ENCODE peak calls at places on chromosomes 4 and X, in nine cellular contexts. F is T-cell; Q is NCI-H2171 treated with DMSO at 0.1 percent for 48 hours; P is nephron progenitor cell; A is omental fat pad; V is NCI-H1092 treated with DMSO at 0.1 percent for 48 hours; W is central memory CD8-positive, alpha-beta T cell; N is stimulated activated CD8-positive, alpha-beta memory T cell treated with anti-CD3 and anti-CD28 coated beads, Interleukin-4, amount 100 ng/mL, for 48 hours; Y is left ventricle myocardium inferior. T is an unnamed sample.

GRCh38 chr4:38503689-38504395 is 160.2 kb upstream of the KLF3 start:
- DNase-seq in P (no peak), N (no peak), Y (no peak), Q (no peak), F (no peak), V (no peak), W (no peak), A (no peak), T (no peak)

GRCh38 chr4:131192318-131192717 is 1956.8 kb upstream of the PCDH10 start:
- DNase-seq in N (no peak), P (no peak), F (no peak), Y (no peak), A (no peak), V (no peak), W (no peak), Q (no peak), T (no peak)

GRCh38 chr4:152537881-152538280 is 2.0 kb upstream of the FBXW7 start:
- DNase-seq in Q (no peak), A (no peak), N (no peak), F (no peak), P (no peak), W (no peak), V (no peak), Y (no peak), T (no peak)

GRCh38 chrX:7120578-7121219 is 26.8 kb upstream of the STS start:
- DNase-seq in F (no peak), P (no peak), N (no peak), Q (no peak), W (no peak), V (peak; percentile 42), Y (no peak), A (no peak), T (peak; percentile 35)

GRCh38 chrX:144918936-144919335 is 328.4 kb upstream of the SPANXN1 start:
- DNase-seq in N (no peak), A (no peak), W (no peak), P (no peak), Y (no peak), Q (no peak), F (no peak), V (no peak), T (no peak)

GRCh38 chrX:106302304-106302703 is 134.2 kb downstream of the PWWP3B start:
- DNase-seq in Q (no peak), A (no peak), V (no peak), Y (no peak), N (no peak), F (no peak), W (no peak), P (no peak), T (no peak)

GRCh38 chr4:159137176-159137575 is 34.3 kb downstream of the RAPGEF2 start:
- DNase-seq in P (no peak), A (no peak), Y (no peak), Q (peak; percentile 3), N (no peak), F (no peak), V (peak; percentile 25), W (no peak), T (no peak)

GRCh38 chrX:53080628-53081580 is 1.3 kb upstream of the TSPYL2 start:
- DNase-seq in Q (no peak), F (no peak), N (no peak), A (no peak), V (no peak), W (no peak), Y (no peak), P (no peak), T (no peak)

GRCh38 chr4:73021634-73022033 is 47.9 kb downstream of the COX18 start:
- DNase-seq in Y (no peak), A (no peak), W (no peak), N (no peak), P (no peak), Q (peak; percentile 24), V (no peak), F (no peak), T (no peak)

GRCh38 chr4:61408163-61408562 is 208.0 kb downstream of the ADGRL3 start:
- DNase-seq in V (no peak), P (no peak), W (no peak), F (no peak), A (no peak), Q (no peak), Y (no peak), N (no peak), T (no peak)

GRCh38 chr4:148431401-148431800 is 10.8 kb downstream of the NR3C2 start:
- DNase-seq in V (no peak), P (no peak), W (no peak), A (no peak), F (no peak), Q (no peak), N (no peak), Y (no peak), T (no peak)

GRCh38 chr4:87209696-87210095 is 10.7 kb downstream of the KLHL8 start:
- DNase-seq in F (peak; percentile 46), P (no peak), Q (no peak), N (no peak), Y (peak; percentile 54), W (no peak), V (no peak), A (no peak), T (no peak)

GRCh38 chr4:67162692-67163091 is 382.6 kb downstream of the CENPC start:
- DNase-seq in Y (no peak), A (no peak), P (no peak), N (no peak), W (no peak), F (no peak), Q (no peak), V (no peak), T (no peak)

GRCh38 chrX:19824603-19825002 is 62.8 kb downstream of the SH3KBP1 start:
- DNase-seq in F (peak; percentile 38), P (no peak), Q (no peak), A (no peak), N (peak; percentile 48), V (no peak), Y (no peak), W (no peak), T (no peak)

GRCh38 chr4:41024556-41025491 is 189.5 kb downstream of the APBB2 start:
- DNase-seq in Y (no peak), A (no peak), W (no peak), Q (peak; percentile 68), V (no peak), F (no peak), P (no peak), N (no peak), T (no peak)

GRCh38 chr4:18020671-18021469 is 685 bp downstream of the LCORL start:
- DNase-seq in F (peak; percentile 42), Y (peak; percentile 69), P (peak; percentile 71), N (peak; percentile 59), A (peak; percentile 32), Q (peak; percentile 51), V (peak; percentile 78), W (no peak), T (peak; percentile 19)

GRCh38 chr4:10175626-10176025 is 59.0 kb upstream of the WDR1 start:
- DNase-seq in Y (no peak), N (no peak), F (no peak), A (no peak), Q (no peak), V (no peak), W (no peak), P (no peak), T (no peak)

GRCh38 chr4:83535945-83536648 is at the start of gene GPAT3:
- DNase-seq in P (peak; percentile 61), F (peak; percentile 63), A (peak; percentile 54), Y (peak; percentile 85), Q (peak; percentile 59), N (peak; percentile 80), W (peak; percentile 35), V (peak; percentile 32), T (peak; percentile 29)

GRCh38 chr4:176274441-176274840 is 5.4 kb upstream of the ASB5 start:
- DNase-seq in F (no peak), W (no peak), V (no peak), N (no peak), A (no peak), Q (no peak), Y (no peak), P (no peak), T (no peak)

GRCh38 chrX:43958529-43958928 is 14.7 kb downstream of the NDP start:
- DNase-seq in V (peak; percentile 88), W (no peak), A (no peak), N (no peak), Y (no peak), F (peak; percentile 15), Q (peak; percentile 75), P (peak; percentile 18), T (no peak)

GRCh38 chr4:74764119-74764518 is 30.2 kb downstream of the BTC start:
- DNase-seq in A (no peak), Y (no peak), W (no peak), P (no peak), V (no peak), Q (no peak), N (no peak), F (no peak), T (no peak)

GRCh38 chr4:772776-773175 is 53.2 kb downstream of the CPLX1 start:
- DNase-seq in A (no peak), W (no peak), Q (no peak), N (no peak), F (no peak), V (no peak), Y (no peak), P (no peak), T (no peak)

GRCh38 chrX:132219343-132219768 is at the start of gene RAP2C:
- DNase-seq in Q (peak; percentile 34), P (peak; percentile 77), N (peak; percentile 60), F (peak; percentile 56), A (peak; percentile 47), V (peak; percentile 49), W (peak; percentile 25), Y (peak; percentile 74), T (peak; percentile 3)

GRCh38 chr4:7902826-7903225 is 36.8 kb downstream of the AFAP1 start:
- DNase-seq in N (no peak), Q (no peak), W (no peak), A (no peak), Y (no peak), F (no peak), V (no peak), P (no peak), T (no peak)

GRCh38 chr4:168449740-168450442 is 30.4 kb downstream of the DDX60L start:
- DNase-seq in W (no peak), N (peak; percentile 42), V (no peak), Q (no peak), A (no peak), Y (no peak), F (no peak), P (no peak), T (no peak)

GRCh38 chr4:154741131-154741530 is 2.7 kb upstream of the LRAT start:
- DNase-seq in V (no peak), Q (no peak), Y (no peak), W (no peak), F (no peak), N (no peak), A (no peak), P (no peak), T (no peak)

GRCh38 chr4:184268574-184269160 is 51.0 kb upstream of the ENPP6 start:
- DNase-seq in V (no peak), F (no peak), N (no peak), P (no peak), Q (no peak), W (no peak), Y (no peak), A (no peak), T (no peak)

GRCh38 chr4:105357258-105357657 is 116.6 kb downstream of the PPA2 start:
- DNase-seq in A (no peak), W (no peak), Q (no peak), V (no peak), Y (no peak), N (no peak), P (no peak), F (no peak), T (no peak)

GRCh38 chrX:119617511-119618164 is 11.4 kb upstream of the NKRF start:
- DNase-seq in P (no peak), Y (no peak), Q (no peak), V (no peak), N (no peak), F (peak; percentile 6), W (no peak), A (no peak), T (no peak)

GRCh38 chr4:1987721-1988326 is 20.9 kb downstream of the NELFA start:
- DNase-seq in N (no peak), P (no peak), F (no peak), V (no peak), A (no peak), W (no peak), Q (no peak), Y (no peak), T (no peak)

GRCh38 chr4:1208970-1209704 is 36.8 kb upstream of the SPON2 start:
- DNase-seq in V (no peak), F (no peak), Q (no peak), A (no peak), N (no peak), Y (peak; percentile 32), W (no peak), P (no peak), T (no peak)